ENCODE peak calls at places on chromosomes 5 and 9, in six cellular contexts. N is stomach, P is ovary, T is T-helper 9 cell, O is Calu3, X is PC-9. M is an unnamed sample.

GRCh38 chr5:127275641-127276193 is 14.9 kb upstream of the MEGF10 start:
- DNase-seq in T (no peak), X (no peak), P (no peak), O (no peak), N (no peak), M (no peak)

GRCh38 chr5:10786835-10787234 is 25.8 kb upstream of the DAP start:
- DNase-seq in T (no peak), X (no peak), O (no peak), N (no peak), P (no peak), M (no peak)

GRCh38 chr9:38004809-38005560 is 64.0 kb downstream of the SHB start:
- DNase-seq in P (no peak), X (no peak), T (no peak), O (no peak), N (no peak), M (no peak)

GRCh38 chr9:94801685-94802084 is 75.2 kb downstream of the AOPEP start:
- DNase-seq in X (no peak), T (no peak), O (no peak), P (no peak), N (no peak), M (no peak)

GRCh38 chr9:31302620-31303418 is 1081.6 kb upstream of the ACO1 start:
- DNase-seq in O (no peak), T (no peak), N (no peak), P (no peak), X (no peak), M (no peak)

GRCh38 chr5:119515192-119515591 is 62.9 kb downstream of the HSD17B4 start:
- DNase-seq in N (no peak), T (no peak), X (no peak), P (no peak), O (no peak), M (no peak)

GRCh38 chr9:125747765-125748510 is 765 bp downstream of the PBX3 start:
- DNase-seq in T (peak), N (peak), O (peak), X (no peak), P (peak), M (peak)

GRCh38 chr5:13359326-13359725 is 585.2 kb downstream of the DNAH5 start:
- DNase-seq in N (no peak), P (no peak), X (no peak), T (no peak), O (no peak), M (no peak)

GRCh38 chr9:138115506-138115905 is 237.9 kb downstream of the CACNA1B start:
- DNase-seq in N (peak), P (no peak), T (no peak), X (no peak), O (no peak), M (no peak)

GRCh38 chr9:87107072-87107471 is 159.8 kb upstream of the GAS1 start:
- DNase-seq in X (peak), N (no peak), T (no peak), P (no peak), O (no peak), M (no peak)

GRCh38 chr5:125412561-125413535 is 666.4 kb upstream of the ZNF608 start:
- DNase-seq in O (peak), N (peak), X (peak), P (peak), T (no peak), M (no peak)

GRCh38 chr9:114518120-114518519 is 12.8 kb upstream of the WHRN start:
- DNase-seq in N (no peak), X (no peak), T (no peak), P (no peak), O (no peak), M (no peak)

GRCh38 chr5:168648576-168648975 is 69.4 kb upstream of the PANK3 start:
- DNase-seq in P (no peak), X (no peak), N (no peak), T (no peak), O (no peak), M (no peak)

GRCh38 chr5:167580608-167581007 is 710.8 kb upstream of the WWC1 start:
- DNase-seq in T (no peak), P (no peak), O (no peak), N (no peak), X (no peak), M (no peak)

GRCh38 chr5:35354751-35355150 is 124.5 kb upstream of the PRLR start:
- DNase-seq in P (no peak), T (no peak), X (no peak), N (no peak), O (no peak), M (no peak)

GRCh38 chr9:135951889-135952663 is 9.1 kb downstream of the UBAC1 start:
- DNase-seq in X (no peak), N (peak), O (no peak), T (no peak), P (no peak), M (no peak)

GRCh38 chr5:147451125-147451524 is 58.7 kb downstream of the DPYSL3 start:
- DNase-seq in O (no peak), X (no peak), N (no peak), P (no peak), T (no peak), M (no peak)

GRCh38 chr5:30505014-30505886 is 688.2 kb upstream of the CDH6 start:
- DNase-seq in X (peak), N (no peak), T (no peak), O (no peak), P (no peak), M (no peak)

GRCh38 chr9:83012578-83013260 is 50.2 kb downstream of the RASEF start:
- DNase-seq in O (no peak), X (no peak), T (no peak), P (no peak), N (no peak), M (no peak)

GRCh38 chr5:175444905-175445456 is 999 bp upstream of the DRD1 start:
- DNase-seq in X (no peak), O (no peak), N (no peak), T (no peak), P (no peak), M (no peak)

GRCh38 chr9:91245432-91246313 is 116.0 kb downstream of the AUH start:
- DNase-seq in O (peak), T (no peak), X (no peak), N (peak), P (no peak), M (no peak)

GRCh38 chr9:34089311-34089710 is 37.2 kb downstream of the DCAF12 start:
- DNase-seq in T (no peak), O (no peak), X (no peak), N (no peak), P (no peak), M (no peak)

GRCh38 chr5:17219006-17219422 is 1.6 kb downstream of the BASP1 start:
- DNase-seq in P (no peak), O (no peak), X (no peak), N (no peak), T (no peak), M (no peak)

GRCh38 chr5:109852371-109853160 is 162.8 kb downstream of the MAN2A1 start:
- DNase-seq in T (no peak), N (no peak), X (no peak), P (no peak), O (no peak), M (no peak)

GRCh38 chr9:133485531-133486260 is 6.8 kb upstream of the SLC2A6 start:
- DNase-seq in O (no peak), N (no peak), P (no peak), T (no peak), X (no peak), M (no peak)

GRCh38 chr9:83656032-83656680 is 33.2 kb downstream of the IDNK start:
- DNase-seq in O (no peak), T (no peak), P (no peak), X (no peak), N (no peak), M (no peak)

GRCh38 chr5:66949066-66949465 is 247.5 kb downstream of the CD180 start:
- DNase-seq in O (no peak), X (no peak), P (no peak), N (no peak), T (no peak), M (no peak)

GRCh38 chr5:32251864-32252458 is 60.8 kb downstream of the MTMR12 start:
- DNase-seq in O (no peak), N (no peak), T (no peak), X (no peak), P (no peak), M (no peak)

GRCh38 chr5:97838214-97838613 is 655.2 kb upstream of the RIOK2 start:
- DNase-seq in O (no peak), T (no peak), P (no peak), X (peak), N (no peak), M (no peak)

GRCh38 chr5:57576317-57576716 is 93.7 kb upstream of the ACTBL2 start:
- DNase-seq in P (no peak), X (no peak), O (no peak), N (no peak), T (no peak), M (no peak)

GRCh38 chr5:23963449-23963848 is 456.0 kb downstream of the PRDM9 start:
- DNase-seq in T (no peak), P (no peak), O (no peak), N (no peak), X (no peak), M (no peak)

GRCh38 chr9:134283111-134283515 is 43.1 kb upstream of the RXRA start:
- DNase-seq in O (peak), N (peak), X (no peak), P (peak), T (no peak), M (no peak)

GRCh38 chr5:149005077-149005892 is 57.6 kb downstream of the SH3TC2 start:
- DNase-seq in N (no peak), P (no peak), O (peak), T (no peak), X (peak), M (no peak)

GRCh38 chr5:165029471-165029870 is 1524.1 kb downstream of the MAT2B start:
- DNase-seq in X (no peak), P (no peak), O (peak), T (no peak), N (no peak), M (no peak)

GRCh38 chr5:175718401-175719108 is 60.7 kb downstream of the HRH2 start:
- DNase-seq in P (no peak), X (no peak), N (peak), O (peak), T (peak), M (peak)

GRCh38 chr9:132507670-132508469 is 74.5 kb upstream of the BARHL1 start:
- DNase-seq in T (peak), P (peak), N (peak), X (no peak), O (peak), M (peak)

GRCh38 chr5:179497636-179498365 is 52.6 kb upstream of the RUFY1 start:
- DNase-seq in X (no peak), T (no peak), O (no peak), N (no peak), P (no peak), M (no peak)

GRCh38 chr5:61766141-61766540 is 434.1 kb downstream of the ZSWIM6 start:
- DNase-seq in P (no peak), O (no peak), N (no peak), T (no peak), X (no peak), M (no peak)

GRCh38 chr5:172714491-172715420 is 56.2 kb downstream of the DUSP1 start:
- DNase-seq in X (peak), P (peak), N (peak), T (peak), O (peak), M (peak)

GRCh38 chr5:142079243-142079642 is 29.3 kb upstream of the NDFIP1 start:
- DNase-seq in P (no peak), X (no peak), O (no peak), N (no peak), T (no peak), M (no peak)